ENCODE peak calls at places on chromosome 7, in four cellular contexts. T, L, F and S are unnamed samples.

GRCh38 chr7:87886875-87887274 is 10.6 kb downstream of the DBF4 start:
- DNase-seq in F (peak; percentile 56), T (peak; percentile 64), L (no peak), S (no peak)

GRCh38 chr7:136877509-136877908 is 9.1 kb downstream of the CHRM2 start:
- DNase-seq in L (no peak), T (no peak), F (peak; percentile 50), S (no peak)

GRCh38 chr7:36396150-36396549 is 6.5 kb downstream of the ANLN start:
- DNase-seq in F (peak; percentile 75), T (no peak), L (no peak), S (no peak)

GRCh38 chr7:92657391-92657790 is 67.2 kb upstream of the FAM133B start:
- DNase-seq in F (no peak), L (no peak), T (no peak), S (no peak)

GRCh38 chr7:157276731-157277562 is 59.9 kb upstream of the DNAJB6 start:
- DNase-seq in L (peak; percentile 55), T (peak; percentile 38), F (peak; percentile 51), S (peak; percentile 38)

GRCh38 chr7:66800591-66800990 is 60.1 kb downstream of the RABGEF1 start:
- DNase-seq in F (no peak), L (no peak), T (no peak), S (no peak)

GRCh38 chr7:17042211-17042610 is 160.4 kb upstream of the AGR3 start:
- DNase-seq in T (no peak), F (no peak), L (no peak), S (no peak)

GRCh38 chr7:43954524-43955228 is 28.4 kb downstream of the UBE2D4 start:
- DNase-seq in L (peak; percentile 63), F (peak; percentile 75), T (peak; percentile 61), S (peak; percentile 55)

GRCh38 chr7:141071260-141071854 is 2.5 kb upstream of the TMEM178B start:
- DNase-seq in L (peak; percentile 40), F (no peak), T (peak; percentile 21), S (peak; percentile 19)

GRCh38 chr7:66952343-66953043 is 31.5 kb downstream of the TMEM248 start:
- DNase-seq in F (peak; percentile 77), T (peak; percentile 49), L (no peak), S (no peak)

GRCh38 chr7:28558236-28558635 is 145.9 kb downstream of the CREB5 start:
- DNase-seq in F (no peak), L (no peak), T (no peak), S (no peak)

GRCh38 chr7:5477723-5478531 is 54.3 kb upstream of the TNRC18 start:
- DNase-seq in L (peak; percentile 74), T (no peak), F (no peak), S (peak; percentile 72)
- TF ChIP-seq CTCF in L (peak; percentile 26), T (peak; percentile 18), F (peak; percentile 20), S (peak; percentile 5)

GRCh38 chr7:148260605-148261004 is 330.0 kb upstream of the C7orf33 start:
- DNase-seq in T (peak; percentile 35), L (no peak), F (no peak), S (no peak)
- TF ChIP-seq CTCF in T (no peak), L (no peak), F (no peak), S (no peak)

GRCh38 chr7:139286144-139286543 is 55.0 kb upstream of the FMC1 start:
- DNase-seq in T (no peak), F (no peak), L (no peak), S (no peak)

GRCh38 chr7:139284252-139284896 is 53.3 kb downstream of the UBN2 start:
- DNase-seq in F (no peak), T (no peak), L (no peak), S (no peak)
- TF ChIP-seq CTCF in F (no peak), T (no peak), L (no peak), S (no peak)

DNA sequence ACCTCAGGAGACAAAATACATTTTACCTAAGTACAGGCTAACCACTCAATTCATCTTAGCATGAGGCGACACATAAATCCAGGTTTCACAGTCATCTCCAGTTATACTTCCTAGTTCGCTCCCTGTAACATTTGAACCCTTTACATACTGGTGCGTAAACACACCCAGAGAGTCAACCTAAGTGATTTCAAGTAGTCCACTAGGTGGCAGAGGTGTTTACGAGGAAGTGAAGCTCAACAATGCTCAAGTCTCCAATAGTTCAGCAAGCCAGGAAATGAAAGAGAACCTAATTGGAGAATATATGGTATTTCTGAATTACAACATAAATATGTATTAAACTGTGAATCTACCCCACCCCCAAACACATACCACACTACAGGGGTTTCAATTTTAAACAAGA is 76.3 kb upstream of the ABCB5 start:
- DNase-seq in F (no peak), L (no peak), T (no peak), S (no peak)
- TF ChIP-seq CTCF in F (no peak), L (no peak), T (no peak), S (no peak)

GRCh38 chr7:152894295-152895170 is 135.0 kb downstream of the ACTR3B start:
- DNase-seq in L (peak; percentile 85), F (no peak), T (peak; percentile 19), S (peak; percentile 82)
- TF ChIP-seq CTCF in L (peak; percentile 90), F (peak; percentile 56), T (peak; percentile 66), S (peak; percentile 75)

GRCh38 chr7:150823484-150824126 is 23.0 kb downstream of the TMEM176A start:
- DNase-seq in F (no peak), T (peak; percentile 19), L (no peak), S (no peak)

GRCh38 chr7:150828384-150828783 is 23.9 kb upstream of the AOC1 start:
- DNase-seq in F (no peak), L (no peak), T (no peak), S (no peak)

GRCh38 chr7:150826061-150826849 is 25.7 kb downstream of the TMEM176A start:
- DNase-seq in F (no peak), T (no peak), L (no peak), S (no peak)

GRCh38 chr7:150823010-150823409 is 22.4 kb downstream of the TMEM176A start:
- DNase-seq in T (no peak), L (no peak), F (no peak), S (no peak)

DNA sequence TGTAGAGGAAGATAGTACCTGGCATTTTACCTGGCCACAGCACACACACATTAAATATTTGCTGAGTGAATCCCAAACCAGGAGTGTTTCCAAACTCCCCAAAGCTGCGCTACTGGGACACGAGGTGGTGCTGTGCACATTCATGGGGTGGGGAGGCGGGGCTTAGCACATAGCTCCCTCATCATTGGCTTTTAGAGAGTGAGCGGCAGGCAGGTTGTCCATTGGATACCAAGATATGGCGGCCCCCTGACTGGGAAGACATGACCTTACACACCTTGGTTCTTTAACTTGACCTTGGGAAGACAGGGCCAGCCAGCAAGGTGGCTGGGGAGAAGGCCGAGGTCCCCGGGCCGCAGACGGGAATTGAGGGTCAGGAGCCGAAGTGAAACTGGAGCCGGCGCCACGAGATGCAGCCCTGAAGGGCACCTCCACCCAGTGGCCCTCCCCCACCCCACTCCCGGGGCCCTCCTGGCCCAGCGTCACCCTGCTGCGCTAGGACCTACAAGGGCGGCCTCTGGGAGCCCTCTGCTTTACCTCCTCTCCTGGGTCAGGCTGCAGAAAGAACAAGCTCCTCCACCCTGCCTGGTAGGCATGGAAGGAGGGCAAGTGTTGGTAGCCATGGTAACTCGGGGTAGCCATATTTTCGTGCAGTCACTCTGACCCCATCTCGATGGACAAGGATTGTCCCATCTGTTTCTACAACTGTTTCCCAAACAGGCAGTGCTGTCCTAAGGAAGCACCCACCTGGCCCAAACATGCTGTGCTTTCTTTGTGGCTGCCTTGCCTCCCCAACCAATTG is 24.0 kb downstream of the TMEM176A start:
- DNase-seq in F (no peak), T (no peak), L (no peak), S (no peak)
- TF ChIP-seq CTCF in F (no peak), T (no peak), L (no peak), S (no peak)

DNA sequence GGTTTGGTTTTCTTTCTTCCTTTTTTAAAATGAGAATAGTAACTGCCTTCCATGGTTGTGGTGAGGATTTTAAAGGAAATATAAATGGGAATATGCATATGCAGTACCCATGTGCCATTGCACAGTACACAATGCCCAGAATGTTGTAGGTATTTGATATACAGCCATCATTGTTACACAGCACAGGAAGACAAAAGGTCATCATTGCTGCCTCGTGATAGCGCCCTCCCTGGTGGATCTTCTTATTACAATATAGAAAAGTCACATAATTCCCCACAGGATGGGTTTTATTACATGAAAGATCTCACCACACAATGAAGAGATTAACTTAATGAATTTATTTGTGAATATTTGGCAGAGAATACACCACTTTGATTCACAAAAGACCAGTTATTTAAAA is 76.5 kb downstream of the PPP1R17 start:
- DNase-seq in F (no peak), T (no peak), L (no peak), S (no peak)
- TF ChIP-seq CTCF in F (peak; percentile 13), T (peak; percentile 20), L (peak; percentile 22), S (no peak)

GRCh38 chr7:132099163-132099562 is 477.1 kb downstream of the PLXNA4 start:
- DNase-seq in F (no peak), L (no peak), T (no peak), S (no peak)

GRCh38 chr7:132098337-132098736 is 477.9 kb downstream of the PLXNA4 start:
- DNase-seq in L (no peak), F (no peak), T (no peak), S (no peak)

GRCh38 chr7:132095111-132095765 is 481.0 kb downstream of the PLXNA4 start:
- DNase-seq in L (no peak), F (no peak), T (no peak), S (no peak)

GRCh38 chr7:132100483-132100882 is 475.8 kb downstream of the PLXNA4 start:
- DNase-seq in L (no peak), F (no peak), T (no peak), S (no peak)

DNA sequence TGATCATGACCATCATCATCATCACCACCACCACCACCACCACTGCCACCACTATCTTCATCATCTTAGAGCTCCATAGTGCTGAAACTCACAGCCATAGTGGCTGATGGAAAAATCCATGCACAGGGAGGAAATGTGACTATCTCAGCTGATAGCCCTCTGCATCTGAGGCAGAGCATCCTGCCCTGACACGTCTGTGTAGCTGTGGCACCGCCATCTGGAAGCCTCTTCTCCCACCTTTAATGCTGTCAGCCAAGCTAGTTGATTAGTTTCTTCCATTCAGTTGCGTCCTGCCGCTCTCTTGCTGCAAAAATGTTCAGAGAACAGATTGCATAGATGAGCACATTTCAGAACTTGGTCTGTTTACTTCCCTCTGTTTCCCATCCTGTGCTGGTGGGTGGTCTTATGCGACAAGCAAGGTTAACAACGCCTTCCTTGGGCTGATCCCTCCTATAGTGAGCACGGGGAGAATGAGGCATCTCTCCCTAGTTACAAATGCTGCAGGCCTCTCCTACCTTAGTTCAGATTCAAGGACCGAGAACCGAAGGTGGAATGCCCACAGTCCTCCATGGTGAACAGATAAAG is 478.6 kb downstream of the PLXNA4 start:
- DNase-seq in T (no peak), L (no peak), F (no peak), S (no peak)
- TF ChIP-seq CTCF in T (no peak), L (no peak), F (no peak), S (no peak)

GRCh38 chr7:39356531-39356930 is 209.7 kb upstream of the YAE1 start:
- DNase-seq in L (no peak), T (no peak), F (no peak), S (no peak)

GRCh38 chr7:39360038-39360437 is 206.2 kb upstream of the YAE1 start:
- DNase-seq in L (no peak), F (no peak), T (no peak), S (no peak)

GRCh38 chr7:39355664-39356063 is 210.5 kb upstream of the YAE1 start:
- DNase-seq in L (no peak), T (no peak), F (no peak), S (no peak)

GRCh38 chr7:39360766-39361165 is 205.4 kb upstream of the YAE1 start:
- DNase-seq in L (no peak), F (no peak), T (no peak), S (no peak)

GRCh38 chr7:39357648-39358047 is 208.6 kb upstream of the YAE1 start:
- DNase-seq in F (no peak), L (no peak), T (no peak), S (no peak)
- TF ChIP-seq CTCF in F (no peak), L (peak; percentile 38), T (peak; percentile 24), S (peak; percentile 6)